ENCODE peak calls at places on chromosomes 5 and 9, in nine cellular contexts. Y is SK-N-SH, G is MM.1S, N is HCT116, H is PC-3, S is GM23248, J is neural progenitor cell, I is GM23338, O is OCI-LY7. Q is an unnamed sample.

GRCh38 chr9:129182625-129183494 is 4.8 kb upstream of the IER5L start:
- DNase-seq in N (no peak), S (peak), O (no peak), H (peak), Y (peak), J (peak), I (peak), G (no peak), Q (peak)

GRCh38 chr5:170467000-170467707 is 36.7 kb upstream of the KCNIP1 start:
- DNase-seq in N (no peak), S (peak), G (no peak), H (peak), I (no peak), Y (no peak), J (no peak), O (no peak), Q (peak)

GRCh38 chr5:133265720-133266575 is 214.1 kb downstream of the HSPA4 start:
- DNase-seq in O (no peak), J (no peak), G (no peak), H (no peak), Y (no peak), S (no peak), N (no peak), I (no peak), Q (no peak)

GRCh38 chr9:98860871-98861293 is 53.4 kb downstream of the GALNT12 start:
- DNase-seq in G (no peak), J (peak), S (peak), I (peak), H (peak), N (no peak), Y (peak), O (no peak), Q (peak)

GRCh38 chr9:69093471-69094103 is 58.0 kb downstream of the FXN start:
- DNase-seq in O (no peak), J (no peak), S (no peak), N (no peak), H (no peak), Y (no peak), G (no peak), I (no peak), Q (peak)

GRCh38 chr9:130128782-130129424 is 43.3 kb upstream of the NCS1 start:
- DNase-seq in Y (no peak), G (no peak), N (no peak), J (no peak), H (peak), I (no peak), S (peak), O (no peak), Q (peak)

GRCh38 chr5:57221049-57221568 is 47.2 kb downstream of the GPBP1 start:
- DNase-seq in S (peak), H (peak), Y (peak), I (peak), J (peak), N (peak), G (peak), O (peak), Q (peak)

GRCh38 chr5:82793808-82794419 is 283.3 kb downstream of the TMEM167A start:
- DNase-seq in G (peak), J (peak), I (peak), S (peak), H (peak), O (peak), N (peak), Y (peak), Q (no peak)

GRCh38 chr9:4886698-4887097 is 94.0 kb downstream of the RCL1 start:
- DNase-seq in J (peak), O (no peak), I (no peak), S (no peak), N (no peak), Y (no peak), G (no peak), H (no peak), Q (no peak)

GRCh38 chr5:172504736-172505402 is 50.5 kb upstream of the SH3PXD2B start:
- DNase-seq in S (no peak), O (no peak), H (no peak), I (no peak), G (no peak), Y (no peak), J (no peak), N (no peak), Q (no peak)

GRCh38 chr9:22157831-22158230 is 148.7 kb upstream of the CDKN2B start:
- DNase-seq in J (no peak), O (no peak), H (no peak), I (no peak), N (no peak), G (no peak), Y (no peak), S (no peak), Q (no peak)

GRCh38 chr5:92309336-92309991 is 926.3 kb upstream of the ARRDC3 start:
- DNase-seq in J (peak), N (peak), I (peak), S (peak), G (peak), O (peak), H (peak), Y (peak), Q (peak)

GRCh38 chr9:130149031-130149430 is 23.2 kb upstream of the NCS1 start:
- DNase-seq in G (no peak), O (no peak), H (no peak), N (no peak), S (no peak), J (no peak), I (no peak), Y (no peak), Q (no peak)

GRCh38 chr9:23408874-23409273 is 417.2 kb downstream of the ELAVL2 start:
- DNase-seq in G (no peak), Y (no peak), I (no peak), O (no peak), J (no peak), N (no peak), H (no peak), S (no peak), Q (no peak)

GRCh38 chr9:120386390-120387131 is 193.4 kb downstream of the CDK5RAP2 start:
- DNase-seq in G (no peak), N (no peak), O (no peak), Y (peak), H (no peak), I (no peak), J (no peak), S (no peak), Q (peak)
- H3K4me2 ChIP-seq in G (no peak), N (no peak), O (no peak), Y (no peak), H (no peak), I (no peak), J (no peak), S (no peak), Q (no peak)

GRCh38 chr5:169295241-169295747 is 5.6 kb downstream of the SLIT3 start:
- DNase-seq in N (no peak), Y (no peak), G (no peak), J (no peak), H (no peak), O (no peak), S (no peak), I (no peak), Q (no peak)
- TF ChIP-seq EZH2phosphoT487 in N (no peak), Y (no peak), G (no peak), J (no peak), H (no peak), O (no peak), S (no peak), I (no peak), Q (no peak)

DNA sequence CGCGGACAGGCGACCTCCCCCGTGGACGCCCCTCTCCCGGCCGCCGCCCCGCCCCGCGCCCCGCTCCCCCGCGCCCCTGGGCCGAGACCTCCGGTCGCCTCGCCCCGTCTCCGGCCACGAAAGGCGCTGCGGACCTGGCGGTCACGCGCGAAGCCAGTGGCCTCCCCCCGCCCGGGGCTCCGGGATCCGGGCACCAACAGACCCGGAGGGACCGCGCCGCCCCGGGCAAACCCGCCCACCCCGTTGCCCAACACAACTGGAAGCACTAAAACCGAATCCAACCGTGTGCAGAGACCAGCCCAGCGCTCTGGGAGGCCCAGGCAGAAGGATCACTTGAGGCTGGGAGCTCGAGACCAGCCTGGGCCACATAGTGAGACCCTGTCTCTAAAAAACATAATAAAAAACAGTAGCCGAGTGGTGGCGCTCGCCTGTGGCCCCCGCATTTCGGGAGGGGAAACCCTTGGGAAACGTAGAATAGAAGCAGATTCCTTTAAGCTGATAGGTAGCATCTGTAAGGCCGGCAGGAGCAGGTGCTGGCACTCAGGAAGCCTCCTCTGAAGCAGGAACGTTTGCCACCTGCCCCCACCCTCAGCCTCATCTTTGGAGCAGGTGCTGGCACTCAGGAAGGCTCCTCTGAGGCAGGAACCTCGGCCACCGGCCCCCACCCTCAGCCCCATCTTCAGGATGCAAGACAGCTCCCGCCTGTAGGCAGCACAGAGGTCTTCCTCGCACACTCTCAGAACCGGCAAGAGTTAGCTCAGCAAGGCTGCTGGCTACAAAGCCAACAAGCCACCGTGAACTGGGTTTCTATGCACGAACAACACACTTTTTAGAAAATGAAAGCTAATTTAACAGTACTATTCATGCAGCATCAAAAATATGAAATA is 4.6 kb upstream of the SLC9A3 start:
- DNase-seq in N (no peak), J (no peak), O (no peak), H (no peak), S (no peak), Y (no peak), G (peak), I (peak), Q (no peak)
- H3K4me2 ChIP-seq in N (no peak), J (peak), O (no peak), H (no peak), S (no peak), Y (no peak), G (peak), I (no peak), Q (peak)

DNA sequence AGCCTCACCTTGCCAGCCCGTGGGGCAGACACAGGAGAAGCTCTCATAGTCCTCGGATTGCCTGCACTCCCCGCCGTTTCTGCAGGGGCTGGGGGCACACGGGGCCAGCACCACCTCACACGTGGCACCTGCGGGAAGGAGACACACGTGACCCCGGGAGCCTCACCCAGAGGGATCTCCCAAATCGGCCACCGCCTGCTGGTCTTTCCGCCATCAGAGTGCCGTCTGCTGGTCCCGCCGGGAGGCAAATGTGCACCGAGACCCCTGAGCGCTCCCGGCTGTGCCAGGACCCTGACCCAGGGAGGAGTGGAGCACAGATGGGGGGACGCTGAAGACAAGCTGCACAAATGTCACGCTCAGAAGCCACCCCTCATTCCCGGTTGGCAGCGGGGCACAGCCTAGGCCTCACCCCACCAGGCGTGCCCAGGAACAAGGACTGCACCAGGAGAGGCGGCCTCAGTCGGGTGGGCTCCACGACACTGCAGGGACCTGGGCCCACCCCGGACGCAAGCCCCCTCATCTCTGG is 28.4 kb upstream of the SEC16A start:
- DNase-seq in N (no peak), H (no peak), Y (no peak), J (no peak), I (no peak), S (no peak), G (no peak), O (no peak), Q (no peak)
- TF ChIP-seq EZH2phosphoT487 in N (no peak), H (no peak), Y (no peak), J (no peak), I (no peak), S (no peak), G (no peak), O (no peak), Q (no peak)

DNA sequence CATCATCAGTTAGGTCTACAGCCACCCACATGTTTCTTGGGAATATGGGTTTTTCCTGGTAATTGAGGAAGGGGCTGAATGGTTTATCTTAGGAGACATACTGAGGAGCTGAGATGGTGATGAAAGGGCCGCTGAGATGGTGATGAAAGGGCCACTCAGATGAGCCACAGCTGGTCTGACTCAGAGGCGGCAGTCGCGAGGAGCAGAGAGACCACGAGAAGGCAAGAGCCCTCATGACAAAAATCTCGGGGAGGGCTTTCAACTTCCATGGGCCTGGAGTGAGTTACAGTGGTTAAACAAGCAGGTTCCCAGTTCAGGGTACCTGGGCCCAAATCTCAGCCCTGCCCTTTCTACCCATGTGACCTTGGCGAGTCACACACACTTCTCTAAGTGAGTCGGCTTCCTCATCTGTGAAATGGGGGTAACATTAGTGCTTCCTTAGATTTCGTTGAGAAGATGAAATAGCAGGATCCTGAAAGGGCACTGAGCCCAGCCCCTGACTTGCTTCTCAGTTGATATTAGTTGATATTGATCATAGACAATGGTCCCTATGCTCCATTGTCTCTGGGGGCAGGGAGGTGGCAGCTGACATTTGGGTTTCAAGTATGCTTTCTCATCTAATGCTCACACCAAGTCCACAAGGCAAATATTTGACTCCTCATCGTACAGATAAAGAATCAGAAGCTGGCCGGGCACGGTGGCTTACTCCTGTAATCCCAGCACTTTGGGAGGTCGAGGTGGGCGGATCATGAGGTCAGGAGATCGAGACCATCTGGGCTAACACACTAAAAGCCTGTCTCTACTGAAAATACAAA is 169.5 kb downstream of the RGS3 start:
- DNase-seq in O (no peak), H (no peak), Y (no peak), J (no peak), I (no peak), N (no peak), G (no peak), S (peak), Q (no peak)
- H3K4me2 ChIP-seq in O (no peak), H (no peak), Y (no peak), J (no peak), I (no peak), N (no peak), G (no peak), S (no peak), Q (no peak)

Q was measured in hepatocyte.